ENCODE peak calls at places on chromosomes 7 and 10, in eight cellular contexts. I is fibroblast of lung; Q is hepatocyte; U is GM04504; V is mucosa of descending colon; X is PC-3; H is activated CD4-positive, alpha-beta T cell treated with anti-CD3 and anti-CD28 coated beads for 1 hour; E is NCI-H1105. K is an unnamed sample.
A peak's percentile ranks its signal among the peaks of the same experiment; 100 is the strongest.

GRCh38 chr10:91034494-91035157 is 113.7 kb upstream of the ANKRD1 start:
- DNase-seq in I (peak; percentile 70), Q (peak; percentile 56), U (no peak), V (peak; percentile 53), X (peak; percentile 25), H (no peak), E (peak; percentile 41), K (peak; percentile 83)

GRCh38 chr10:90945496-90946070 is 24.7 kb upstream of the ANKRD1 start:
- DNase-seq in I (peak; percentile 60), Q (no peak), U (no peak), V (no peak), X (no peak), H (no peak), E (no peak), K (no peak)

GRCh38 chr7:93044147-93044810 is 73.5 kb downstream of the SAMD9 start:
- DNase-seq in I (peak; percentile 88), Q (no peak), U (peak; percentile 44), V (no peak), X (peak; percentile 27), H (no peak), E (no peak), K (peak; percentile 68)

GRCh38 chr7:29160080-29160479 is 13.7 kb upstream of the CPVL start:
- DNase-seq in I (no peak), Q (no peak), U (no peak), V (no peak), X (no peak), H (no peak), E (no peak), K (no peak)

GRCh38 chr7:150986099-150986512 is 4.7 kb upstream of the NOS3 start:
- DNase-seq in I (no peak), Q (peak; percentile 84), U (peak; percentile 17), V (peak; percentile 58), X (peak; percentile 64), H (no peak), E (peak; percentile 52), K (peak; percentile 66)

GRCh38 chr7:114959931-114960330 is 38.0 kb downstream of the MDFIC start:
- DNase-seq in I (peak; percentile 58), Q (no peak), U (no peak), V (no peak), X (no peak), H (no peak), E (no peak), K (peak; percentile 48)

GRCh38 chr10:69864321-69864720 is 62.6 kb downstream of the COL13A1 start:
- DNase-seq in I (peak; percentile 95), Q (no peak), U (peak; percentile 75), V (no peak), X (peak; percentile 100), H (no peak), E (no peak), K (peak; percentile 61)

GRCh38 chr10:128539784-128540759 is 413.8 kb upstream of the MKI67 start:
- DNase-seq in I (no peak), Q (peak; percentile 31), U (no peak), V (no peak), X (no peak), H (no peak), E (no peak), K (no peak)

GRCh38 chr7:139702313-139702731 is 75.5 kb downstream of the HIPK2 start:
- DNase-seq in I (no peak), Q (no peak), U (no peak), V (no peak), X (no peak), H (no peak), E (no peak), K (no peak)

GRCh38 chr10:133397938-133398337 is 4.0 kb downstream of the MTG1 start:
- DNase-seq in I (no peak), Q (no peak), U (no peak), V (no peak), X (peak; percentile 78), H (no peak), E (no peak), K (no peak)

GRCh38 chr10:89391882-89392756 is at the start of gene IFIT1:
- DNase-seq in I (peak; percentile 96), Q (peak; percentile 79), U (peak; percentile 68), V (no peak), X (peak; percentile 75), H (peak; percentile 43), E (no peak), K (peak; percentile 96)

GRCh38 chr10:94640562-94640961 is 43.0 kb upstream of the CYP2C18 start:
- DNase-seq in I (no peak), Q (no peak), U (no peak), V (no peak), X (no peak), H (no peak), E (no peak), K (no peak)

GRCh38 chr7:111919690-111920179 is 286.5 kb downstream of the DOCK4 start:
- DNase-seq in I (peak; percentile 84), Q (no peak), U (no peak), V (no peak), X (peak; percentile 76), H (no peak), E (no peak), K (peak; percentile 10)

GRCh38 chr7:16494955-16495719 is 29.6 kb upstream of the SOSTDC1 start:
- DNase-seq in I (no peak), Q (no peak), U (no peak), V (no peak), X (peak; percentile 34), H (no peak), E (no peak), K (no peak)

GRCh38 chr7:127955051-127955531 is 76.1 kb downstream of the LRRC4 start:
- DNase-seq in I (no peak), Q (no peak), U (no peak), V (no peak), X (no peak), H (no peak), E (no peak), K (no peak)

GRCh38 chr10:110756886-110757285 is 112.8 kb downstream of the RBM20 start:
- DNase-seq in I (no peak), Q (no peak), U (no peak), V (no peak), X (no peak), H (no peak), E (no peak), K (no peak)

GRCh38 chr10:101244321-101245050 is 15.2 kb upstream of the LBX1 start:
- DNase-seq in I (peak; percentile 42), Q (peak; percentile 46), U (peak; percentile 71), V (no peak), X (peak; percentile 26), H (no peak), E (no peak), K (no peak)

GRCh38 chr7:1290262-1291039 is 57.8 kb downstream of the UNCX start:
- DNase-seq in I (peak; percentile 16), Q (peak; percentile 63), U (no peak), V (peak; percentile 43), X (peak; percentile 55), H (no peak), E (peak; percentile 83), K (peak; percentile 60)

K was measured in adipocyte.